ENCODE peak calls at places on chromosomes 16 and 17, in ten cellular contexts. T is RWPE1; X is mesendoderm; A is transverse colon; N is ascending aorta; Z is CD4-positive, alpha-beta T cell; J is PC-9; Q is psoas muscle; K is OCI-LY7; V is hepatocyte. H is an unnamed sample.

GRCh38 chr17:34852614-34853013 is 108.6 kb downstream of the CCT6B start:
- DNase-seq in V (no peak), J (no peak), Z (no peak), X (peak), Q (no peak), N (no peak), K (peak), T (no peak), A (no peak), H (no peak)

GRCh38 chr17:77651983-77652382 is 306.5 kb upstream of the TNRC6C start:
- DNase-seq in Q (no peak), N (no peak), J (no peak), A (no peak), Z (no peak), T (no peak), V (no peak), K (no peak), X (peak), H (no peak)

GRCh38 chr17:35433075-35433894 is 985 bp upstream of the SLFN12 start:
- DNase-seq in T (peak), A (peak), V (peak), X (peak), N (peak), Q (no peak), Z (peak), K (no peak), J (peak), H (no peak)

GRCh38 chr17:17176341-17176740 is 29.8 kb downstream of the PLD6 start:
- DNase-seq in K (no peak), N (no peak), Z (no peak), V (no peak), Q (no peak), X (no peak), T (no peak), A (no peak), J (no peak), H (no peak)

GRCh38 chr16:30958164-30959083 is 870 bp downstream of the SETD1A start:
- DNase-seq in N (no peak), A (peak), Q (peak), V (peak), T (peak), K (peak), Z (no peak), X (peak), J (peak), H (no peak)

GRCh38 chr17:82734987-82735866 is at the start of gene FN3K:
- DNase-seq in V (peak), T (peak), J (no peak), Z (peak), K (no peak), Q (peak), N (peak), A (peak), X (peak), H (peak)

GRCh38 chr17:82536220-82537201 is 17.0 kb downstream of the FOXK2 start:
- DNase-seq in X (no peak), N (peak), A (no peak), Z (no peak), T (no peak), Q (no peak), V (peak), J (no peak), K (no peak), H (no peak)

GRCh38 chr16:81291117-81291516 is 23.6 kb upstream of the GAN start:
- DNase-seq in J (no peak), K (no peak), Q (no peak), V (no peak), Z (no peak), T (no peak), X (no peak), A (no peak), N (peak), H (no peak)

GRCh38 chr17:4658478-4659305 is 17.2 kb upstream of the ALOX15 start:
- DNase-seq in A (no peak), X (no peak), Q (no peak), Z (no peak), J (no peak), N (no peak), T (no peak), V (peak), K (no peak), H (no peak)

GRCh38 chr17:16033729-16034349 is 34.2 kb downstream of the TTC19 start:
- DNase-seq in V (no peak), A (no peak), Z (no peak), K (no peak), J (no peak), T (no peak), Q (no peak), N (no peak), X (no peak), H (no peak)

GRCh38 chr17:76492989-76493501 is 8.2 kb downstream of the RHBDF2 start:
- DNase-seq in K (peak), Z (no peak), Q (peak), V (peak), J (no peak), X (no peak), A (peak), T (peak), N (peak), H (no peak)

GRCh38 chr16:65833171-65833871 is 533.2 kb upstream of the CDH5 start:
- DNase-seq in Z (no peak), J (no peak), T (peak), V (peak), A (no peak), Q (no peak), X (no peak), N (no peak), K (no peak), H (no peak)

GRCh38 chr17:32161506-32162365 is 19.4 kb downstream of the RHOT1 start:
- DNase-seq in N (no peak), K (no peak), J (peak), Q (no peak), T (peak), A (peak), V (no peak), Z (no peak), X (no peak), H (no peak)

GRCh38 chr16:73189132-73189531 is 141.2 kb upstream of the ZFHX3 start:
- DNase-seq in K (no peak), N (no peak), V (no peak), J (no peak), T (no peak), Q (no peak), X (no peak), A (no peak), Z (no peak), H (no peak)

GRCh38 chr16:53291757-53292392 is 142.4 kb upstream of the RBL2 start:
- DNase-seq in T (no peak), N (no peak), Z (no peak), V (no peak), K (no peak), X (no peak), J (peak), Q (no peak), A (no peak), H (no peak)

GRCh38 chr16:24850289-24850931 is 4.6 kb downstream of the SLC5A11 start:
- DNase-seq in N (no peak), Z (no peak), A (no peak), Q (no peak), V (no peak), X (no peak), J (peak), K (no peak), T (no peak), H (no peak)

GRCh38 chr17:68491381-68491849 is 20.8 kb upstream of the PRKAR1A start:
- DNase-seq in K (peak), X (no peak), Q (no peak), Z (no peak), N (no peak), A (peak), T (no peak), V (no peak), J (no peak), H (no peak)

GRCh38 chr17:15119928-15120327 is 145.2 kb downstream of the PMP22 start:
- DNase-seq in T (no peak), X (peak), Q (no peak), K (no peak), N (no peak), V (no peak), J (no peak), Z (no peak), A (no peak), H (no peak)

GRCh38 chr17:71349908-71350600 is 770.8 kb upstream of the SOX9 start:
- DNase-seq in V (no peak), X (no peak), N (no peak), K (no peak), J (no peak), Z (no peak), A (no peak), T (no peak), Q (no peak), H (no peak)

GRCh38 chr16:71840052-71840451 is 5.7 kb upstream of the ATXN1L start:
- DNase-seq in X (no peak), Z (no peak), Q (no peak), A (no peak), T (no peak), V (no peak), N (no peak), J (peak), K (no peak), H (no peak)

GRCh38 chr17:43616865-43617264 is 44.9 kb downstream of the MEOX1 start:
- DNase-seq in J (no peak), Q (no peak), T (no peak), X (no peak), N (no peak), A (peak), Z (no peak), V (no peak), K (no peak), H (no peak)
- H3K27ac ChIP-seq in J (no peak), Q (no peak), T (peak), X (no peak), N (no peak), A (no peak), Z (no peak), V (no peak), K (no peak), H (no peak)

GRCh38 chr16:85649411-85649977 is 36.4 kb downstream of the GSE1 start:
- DNase-seq in J (no peak), Z (no peak), T (no peak), V (no peak), Q (no peak), X (no peak), K (no peak), N (no peak), A (no peak), H (no peak)
- H3K27ac ChIP-seq in J (no peak), Z (no peak), T (peak), V (no peak), Q (no peak), X (no peak), K (no peak), N (no peak), A (no peak), H (no peak)

GRCh38 chr16:56371383-56371937 is 53.9 kb downstream of the AMFR start:
- DNase-seq in Q (no peak), Z (no peak), T (no peak), J (peak), V (peak), K (no peak), A (no peak), N (no peak), X (no peak), H (no peak)
- H3K27ac ChIP-seq in Q (no peak), Z (no peak), T (no peak), J (peak), V (peak), K (no peak), A (peak), N (no peak), X (no peak), H (no peak)

GRCh38 chr16:8549843-8550412 is 40.4 kb downstream of the TMEM114 start:
- DNase-seq in K (no peak), J (no peak), X (no peak), Z (no peak), Q (no peak), V (no peak), T (no peak), A (no peak), N (no peak), H (no peak)

GRCh38 chr16:8551388-8552332 is 38.7 kb downstream of the TMEM114 start:
- DNase-seq in Q (no peak), J (no peak), V (no peak), T (no peak), X (no peak), K (no peak), N (no peak), Z (no peak), A (no peak), H (no peak)

GRCh38 chr16:8548166-8548565 is 42.1 kb downstream of the TMEM114 start:
- DNase-seq in A (peak), V (no peak), Z (no peak), J (no peak), X (no peak), K (no peak), Q (no peak), N (no peak), T (no peak), H (no peak)

GRCh38 chr16:8550728-8551387 is 39.5 kb downstream of the TMEM114 start:
- DNase-seq in V (no peak), N (no peak), T (no peak), K (no peak), Z (no peak), X (no peak), J (no peak), Q (no peak), A (no peak), H (no peak)

DNA sequence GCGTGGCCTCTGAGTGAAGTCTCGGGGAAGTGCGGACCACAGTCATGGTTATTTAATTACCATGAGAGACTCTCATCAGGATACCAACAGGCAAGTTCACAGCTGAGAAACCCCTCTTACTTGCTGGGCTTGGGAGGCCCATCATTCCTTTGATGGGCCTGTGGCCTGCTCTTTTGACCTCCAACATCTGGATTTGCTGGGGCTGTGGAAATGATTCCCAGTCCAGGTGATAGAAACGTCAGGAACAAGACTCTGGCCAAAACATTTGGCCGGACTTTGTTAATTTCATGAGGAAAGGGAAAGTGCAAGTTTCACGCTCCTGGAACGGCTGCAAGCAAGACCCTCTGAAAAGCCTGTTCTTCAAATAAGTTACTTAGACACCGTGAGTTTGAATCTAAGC is 42.6 kb downstream of the TMEM114 start:
- DNase-seq in A (no peak), J (no peak), K (no peak), Q (no peak), N (no peak), X (no peak), Z (no peak), V (no peak), T (no peak), H (no peak)
- H3K27ac ChIP-seq in A (peak), J (no peak), K (no peak), Q (no peak), N (no peak), X (no peak), Z (no peak), V (no peak), T (no peak), H (no peak)

H was measured in caudate nucleus.